ENCODE peak calls at places on chromosomes 2 and 18, in seven cellular contexts. One of them, this sample, is unnamed.
A peak's percentile ranks its signal among the peaks of the same experiment; 100 is the strongest.

GRCh38 chr2:176959614-176960013 is 253.0 kb upstream of the HNRNPA3 start:
- DNase-seq in mammary epithelial cell: no peak
- DNase-seq in iPS DF 6.9: no peak
- DNase-seq in spleen: no peak
- DNase-seq in SK-N-SH: no peak
- DNase-seq in cardiac muscle cell: no peak
- DNase-seq in IMR-90: no peak
- DNase-seq in this sample: no peak

GRCh38 chr2:191746306-191746705 is 68.4 kb downstream of the NABP1 start:
- DNase-seq in IMR-90: no peak
- DNase-seq in iPS DF 6.9: no peak
- DNase-seq in spleen: no peak
- DNase-seq in SK-N-SH: no peak
- DNase-seq in mammary epithelial cell: no peak
- DNase-seq in cardiac muscle cell: no peak
- DNase-seq in this sample: no peak

GRCh38 chr18:76722224-76723061 is 99.9 kb upstream of the ZNF236 start:
- DNase-seq in SK-N-SH: no peak
- DNase-seq in iPS DF 6.9: no peak
- DNase-seq in mammary epithelial cell: no peak
- DNase-seq in spleen: no peak
- DNase-seq in IMR-90: no peak
- DNase-seq in cardiac muscle cell: no peak
- DNase-seq in this sample: no peak

GRCh38 chr2:65436825-65437221 is 4.4 kb upstream of the SPRED2 start:
- DNase-seq in cardiac muscle cell: no peak
- DNase-seq in SK-N-SH: peak; percentile 42
- DNase-seq in IMR-90: no peak
- DNase-seq in iPS DF 6.9: no peak
- DNase-seq in mammary epithelial cell: no peak
- DNase-seq in spleen: no peak
- DNase-seq in this sample: no peak

GRCh38 chr2:16206191-16206944 is 266.0 kb downstream of the MYCN start:
- DNase-seq in cardiac muscle cell: no peak
- DNase-seq in iPS DF 6.9: no peak
- DNase-seq in spleen: no peak
- DNase-seq in IMR-90: no peak
- DNase-seq in mammary epithelial cell: no peak
- DNase-seq in SK-N-SH: no peak
- DNase-seq in this sample: no peak

GRCh38 chr2:103656558-103656957 is 894.7 kb downstream of the TMEM182 start:
- DNase-seq in cardiac muscle cell: peak; percentile 55
- DNase-seq in SK-N-SH: no peak
- DNase-seq in spleen: no peak
- DNase-seq in mammary epithelial cell: no peak
- DNase-seq in iPS DF 6.9: no peak
- DNase-seq in IMR-90: no peak
- DNase-seq in this sample: no peak

GRCh38 chr2:28606986-28607441 is 111.2 kb downstream of the PLB1 start:
- DNase-seq in spleen: peak; percentile 66
- DNase-seq in IMR-90: peak; percentile 44
- DNase-seq in SK-N-SH: no peak
- DNase-seq in iPS DF 6.9: no peak
- DNase-seq in cardiac muscle cell: peak; percentile 73
- DNase-seq in mammary epithelial cell: no peak
- DNase-seq in this sample: peak; percentile 93

GRCh38 chr18:21740474-21740723 is 193 bp upstream of the MIB1 start:
- DNase-seq in mammary epithelial cell: no peak
- DNase-seq in SK-N-SH: no peak
- DNase-seq in IMR-90: peak; percentile 94
- DNase-seq in cardiac muscle cell: no peak
- DNase-seq in iPS DF 6.9: no peak
- DNase-seq in spleen: peak; percentile 99
- DNase-seq in this sample: peak; percentile 98

GRCh38 chr2:233817305-233817980 is 36.9 kb downstream of the HJURP start:
- DNase-seq in iPS DF 6.9: no peak
- DNase-seq in mammary epithelial cell: no peak
- DNase-seq in SK-N-SH: no peak
- DNase-seq in cardiac muscle cell: no peak
- DNase-seq in IMR-90: peak; percentile 20
- DNase-seq in spleen: peak; percentile 49
- DNase-seq in this sample: no peak

GRCh38 chr2:36449943-36450392 is 94.4 kb downstream of the CRIM1 start:
- DNase-seq in mammary epithelial cell: no peak
- DNase-seq in IMR-90: peak; percentile 58
- DNase-seq in spleen: no peak
- DNase-seq in SK-N-SH: no peak
- DNase-seq in iPS DF 6.9: no peak
- DNase-seq in cardiac muscle cell: peak; percentile 13
- DNase-seq in this sample: no peak

GRCh38 chr18:32773187-32773712 is 427 bp upstream of the KLHL14 start:
- DNase-seq in mammary epithelial cell: no peak
- DNase-seq in spleen: no peak
- DNase-seq in SK-N-SH: no peak
- DNase-seq in iPS DF 6.9: no peak
- DNase-seq in IMR-90: no peak
- DNase-seq in cardiac muscle cell: no peak
- DNase-seq in this sample: no peak

GRCh38 chr2:18284331-18284730 is 276.1 kb downstream of the RDH14 start:
- DNase-seq in IMR-90: peak; percentile 12
- DNase-seq in iPS DF 6.9: no peak
- DNase-seq in mammary epithelial cell: peak; percentile 81
- DNase-seq in cardiac muscle cell: no peak
- DNase-seq in spleen: no peak
- DNase-seq in SK-N-SH: no peak
- DNase-seq in this sample: no peak

GRCh38 chr2:127454595-127455565 is 36.7 kb downstream of the PROC start:
- DNase-seq in cardiac muscle cell: no peak
- DNase-seq in IMR-90: no peak
- DNase-seq in iPS DF 6.9: no peak
- DNase-seq in mammary epithelial cell: no peak
- DNase-seq in SK-N-SH: no peak
- DNase-seq in spleen: no peak
- DNase-seq in this sample: no peak

GRCh38 chr2:128535928-128536327 is 217.3 kb upstream of the HS6ST1 start:
- DNase-seq in SK-N-SH: no peak
- DNase-seq in cardiac muscle cell: no peak
- DNase-seq in iPS DF 6.9: no peak
- DNase-seq in mammary epithelial cell: peak; percentile 58
- DNase-seq in spleen: peak; percentile 19
- DNase-seq in IMR-90: peak; percentile 94
- DNase-seq in this sample: peak; percentile 91

DNA sequence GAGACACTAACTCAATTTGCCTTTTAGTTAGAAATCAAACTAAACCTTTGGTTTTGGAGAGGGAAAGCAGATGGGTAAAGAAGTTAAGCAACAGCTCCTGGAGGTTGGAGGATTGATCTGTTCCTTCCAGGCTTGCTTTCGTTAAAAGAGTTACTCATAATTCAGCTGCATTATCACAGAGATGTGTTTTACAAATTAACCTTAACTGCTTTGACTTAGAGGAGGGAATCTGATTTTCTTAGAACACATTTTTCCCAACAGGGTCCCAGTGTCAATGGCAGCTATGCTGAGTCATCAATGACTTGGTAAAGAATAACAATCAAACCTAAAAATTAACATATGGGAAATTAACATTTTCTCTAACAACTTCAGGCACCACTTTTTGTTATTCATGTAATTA is 113.4 kb downstream of the COPS8 start:
- DNase-seq in iPS DF 6.9: no peak
- DNase-seq in IMR-90: peak; percentile 78
- DNase-seq in mammary epithelial cell: no peak
- DNase-seq in spleen: no peak
- DNase-seq in SK-N-SH: no peak
- DNase-seq in cardiac muscle cell: no peak
- DNase-seq in this sample: no peak
- H3K27ac ChIP-seq in iPS DF 6.9: peak overlapping the region; percentile 57
- H3K27ac ChIP-seq in IMR-90: peak overlapping the region; percentile 98
- H3K27ac ChIP-seq in mammary epithelial cell: no peak overlapping the region
- H3K27ac ChIP-seq in spleen: no peak overlapping the region
- H3K27ac ChIP-seq in SK-N-SH: peak overlapping the region; percentile 85
- H3K27ac ChIP-seq in cardiac muscle cell: no peak overlapping the region
- H3K27ac ChIP-seq in this sample: peak overlapping the region; percentile 85

GRCh38 chr2:144389930-144390311 is 130.0 kb downstream of the ZEB2 start:
- DNase-seq in spleen: no peak
- DNase-seq in cardiac muscle cell: no peak
- DNase-seq in IMR-90: no peak
- DNase-seq in mammary epithelial cell: no peak
- DNase-seq in iPS DF 6.9: no peak
- DNase-seq in SK-N-SH: no peak
- DNase-seq in this sample: no peak

GRCh38 chr2:144390424-144391020 is 129.4 kb downstream of the ZEB2 start:
- DNase-seq in SK-N-SH: no peak
- DNase-seq in spleen: no peak
- DNase-seq in cardiac muscle cell: peak; percentile 8
- DNase-seq in mammary epithelial cell: no peak
- DNase-seq in IMR-90: peak; percentile 57
- DNase-seq in iPS DF 6.9: no peak
- DNase-seq in this sample: no peak

GRCh38 chr2:144383571-144383970 is 136.3 kb downstream of the ZEB2 start:
- DNase-seq in SK-N-SH: no peak
- DNase-seq in cardiac muscle cell: no peak
- DNase-seq in iPS DF 6.9: no peak
- DNase-seq in mammary epithelial cell: no peak
- DNase-seq in spleen: no peak
- DNase-seq in IMR-90: no peak
- DNase-seq in this sample: no peak

DNA sequence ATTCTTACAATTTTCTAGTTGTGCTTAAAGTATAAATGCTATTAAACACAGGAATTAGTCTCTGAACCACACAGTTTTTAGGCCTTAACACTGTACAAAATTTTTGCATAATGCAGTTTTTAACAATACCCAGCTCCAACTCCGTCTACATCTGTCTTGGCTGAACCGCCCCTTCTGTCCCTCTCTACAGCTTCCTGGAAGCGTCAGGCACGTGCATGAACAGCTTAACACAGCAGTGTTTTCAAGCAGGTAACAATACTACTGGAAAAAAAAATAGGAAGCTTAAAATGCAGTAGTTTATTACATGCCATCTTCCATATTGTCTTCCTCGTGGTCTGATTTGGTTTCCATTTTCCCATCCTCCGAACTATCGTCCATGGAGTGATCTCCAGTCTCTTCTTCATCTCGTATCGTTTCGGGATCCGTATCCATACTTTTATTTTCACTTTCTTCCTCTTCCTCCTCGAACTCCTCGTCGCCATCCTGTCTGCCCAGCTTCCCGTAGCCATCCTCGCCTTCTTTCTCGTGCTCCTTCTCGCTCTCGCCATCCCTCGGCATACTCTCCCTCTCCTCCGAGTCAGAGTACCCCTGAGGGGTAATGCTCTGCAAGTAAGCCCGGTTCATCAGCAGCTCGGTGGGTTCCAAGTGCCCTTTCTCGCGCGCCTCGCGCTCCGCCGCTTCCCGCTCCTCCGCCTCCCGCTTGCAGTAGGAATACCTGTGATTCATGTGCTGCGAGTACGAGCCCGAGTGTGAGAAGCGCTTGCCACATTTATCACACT is 130.6 kb downstream of the ZEB2 start:
- DNase-seq in mammary epithelial cell: peak; percentile 61
- DNase-seq in IMR-90: no peak
- DNase-seq in cardiac muscle cell: no peak
- DNase-seq in SK-N-SH: no peak
- DNase-seq in spleen: no peak
- DNase-seq in iPS DF 6.9: peak; percentile 18
- DNase-seq in this sample: no peak
- H3K4me3 ChIP-seq in mammary epithelial cell: peak overlapping the region; percentile 62
- H3K4me3 ChIP-seq in IMR-90: no peak overlapping the region
- H3K4me3 ChIP-seq in cardiac muscle cell: no peak overlapping the region
- H3K4me3 ChIP-seq in SK-N-SH: no peak overlapping the region
- H3K4me3 ChIP-seq in spleen: no peak overlapping the region
- H3K4me3 ChIP-seq in iPS DF 6.9: peak overlapping the region; percentile 15
- H3K4me3 ChIP-seq in this sample: no peak overlapping the region

DNA sequence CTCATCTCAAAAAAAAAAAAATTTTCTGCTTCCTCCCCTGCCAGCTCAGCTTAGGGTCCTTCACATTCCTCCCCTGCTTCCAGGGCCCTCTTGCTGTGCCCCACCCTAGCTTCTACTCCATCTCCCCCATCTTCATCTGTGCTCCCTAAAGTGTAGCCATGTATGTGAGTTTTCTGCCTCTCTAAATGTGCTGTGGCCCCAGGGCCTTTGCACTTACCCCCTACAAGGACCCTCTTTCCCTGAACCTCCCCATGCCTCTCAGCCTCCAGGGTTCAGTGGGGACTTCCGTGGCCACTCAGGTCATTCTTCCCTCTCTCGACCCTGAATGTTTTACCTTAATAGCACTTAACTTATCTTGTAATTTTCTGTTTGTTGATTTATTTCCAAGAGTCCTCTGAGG is 6.2 kb upstream of the ARHGEF4 start:
- DNase-seq in mammary epithelial cell: no peak
- DNase-seq in cardiac muscle cell: no peak
- DNase-seq in SK-N-SH: no peak
- DNase-seq in IMR-90: no peak
- DNase-seq in spleen: peak; percentile 19
- DNase-seq in iPS DF 6.9: no peak
- DNase-seq in this sample: no peak
- H3K4me1 ChIP-seq in mammary epithelial cell: peaks cover 38% of the 10 kb centered on the region
- H3K4me1 ChIP-seq in cardiac muscle cell: no peaks in the 10 kb centered on the region
- H3K4me1 ChIP-seq in SK-N-SH: no peaks in the 10 kb centered on the region
- H3K4me1 ChIP-seq in IMR-90: no peaks in the 10 kb centered on the region
- H3K4me1 ChIP-seq in spleen: no peaks in the 10 kb centered on the region
- H3K4me1 ChIP-seq in iPS DF 6.9: peaks cover 3% of the 10 kb centered on the region
- H3K4me1 ChIP-seq in this sample: peaks cover 54% of the 10 kb centered on the region

DNA sequence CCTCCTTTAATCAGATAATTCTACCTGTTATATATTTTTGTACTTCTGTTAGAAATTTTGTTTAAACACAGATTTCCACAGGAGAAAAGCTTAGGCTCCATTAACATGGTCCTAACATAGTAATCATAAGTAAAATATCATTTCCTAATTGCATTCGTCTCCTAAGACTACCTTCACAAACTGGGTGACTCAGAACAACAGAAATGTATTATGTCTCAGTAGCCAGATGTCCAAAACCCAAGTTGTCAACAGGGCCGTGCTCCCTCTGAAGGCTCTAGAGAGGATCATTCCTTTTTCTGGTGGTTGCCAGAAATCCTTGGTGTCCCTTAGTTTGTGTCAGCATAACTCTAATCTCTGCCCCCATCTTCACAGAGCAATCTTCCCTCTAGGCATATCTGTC is 5.4 kb downstream of the FBXO15 start:
- DNase-seq in mammary epithelial cell: peak; percentile 46
- DNase-seq in IMR-90: peak; percentile 38
- DNase-seq in iPS DF 6.9: no peak
- DNase-seq in SK-N-SH: no peak
- DNase-seq in spleen: no peak
- DNase-seq in cardiac muscle cell: no peak
- DNase-seq in this sample: no peak
- H3K27ac ChIP-seq in mammary epithelial cell: peak overlapping the region; percentile 76
- H3K27ac ChIP-seq in IMR-90: no peak overlapping the region
- H3K27ac ChIP-seq in iPS DF 6.9: no peak overlapping the region
- H3K27ac ChIP-seq in SK-N-SH: no peak overlapping the region
- H3K27ac ChIP-seq in spleen: no peak overlapping the region
- H3K27ac ChIP-seq in cardiac muscle cell: no peak overlapping the region
- H3K27ac ChIP-seq in this sample: no peak overlapping the region

GRCh38 chr2:86336350-86337234 is 834 bp downstream of the REEP1 start:
- DNase-seq in spleen: no peak
- DNase-seq in IMR-90: no peak
- DNase-seq in cardiac muscle cell: peak; percentile 48
- DNase-seq in iPS DF 6.9: no peak
- DNase-seq in SK-N-SH: no peak
- DNase-seq in mammary epithelial cell: no peak
- DNase-seq in this sample: no peak
- H3K4me3 ChIP-seq in spleen: peak overlapping the region; percentile 36
- H3K4me3 ChIP-seq in IMR-90: no peak overlapping the region
- H3K4me3 ChIP-seq in cardiac muscle cell: peak overlapping the region; percentile 76
- H3K4me3 ChIP-seq in iPS DF 6.9: peak overlapping the region; percentile 49
- H3K4me3 ChIP-seq in SK-N-SH: peak overlapping the region; percentile 19
- H3K4me3 ChIP-seq in mammary epithelial cell: no peak overlapping the region
- H3K4me3 ChIP-seq in this sample: peak overlapping the region; percentile 13

This sample was measured in SJSA1.